ENCODE peak calls at places on chromosome 22, in four cellular contexts. Z is B cell, V is coronary artery, U is mammary epithelial cell. L is an unnamed sample.

GRCh38 chr22:31681625-31682345 is 19.8 kb upstream of the PISD start:
- DNase-seq in Z (no peak), V (no peak), U (no peak), L (no peak)

GRCh38 chr22:50583294-50583865 is 731 bp upstream of the CHKB start:
- DNase-seq in Z (no peak), V (no peak), U (no peak), L (no peak)

GRCh38 chr22:11616811-11617210 is 3911.2 kb upstream of the OR11H1 start:
- DNase-seq in Z (no peak), V (no peak), U (no peak), L (no peak)

GRCh38 chr22:29231971-29232959 is 26.6 kb downstream of the EMID1 start:
- DNase-seq in Z (no peak), V (peak; percentile 74), U (no peak), L (no peak)

GRCh38 chr22:11042116-11042515 is 4485.9 kb upstream of the OR11H1 start:
- DNase-seq in Z (no peak), V (peak; percentile 43), U (no peak), L (no peak)

GRCh38 chr22:47165338-47165931 is 403.0 kb downstream of the TBC1D22A start:
- DNase-seq in Z (no peak), V (peak; percentile 64), U (no peak), L (peak; percentile 66)

GRCh38 chr22:43228330-43228729 is 41.4 kb upstream of the TTLL12 start:
- DNase-seq in Z (no peak), V (no peak), U (no peak), L (no peak)

GRCh38 chr22:50714150-50714549 is 23.9 kb upstream of the ACR start:
- DNase-seq in Z (no peak), V (no peak), U (no peak), L (no peak)

GRCh38 chr22:17647996-17648395 is 9.4 kb downstream of the BCL2L13 start:
- DNase-seq in Z (no peak), V (no peak), U (no peak), L (no peak)

GRCh38 chr22:45709866-45710265 is 38.2 kb downstream of the ATXN10 start:
- DNase-seq in Z (no peak), V (no peak), U (peak; percentile 45), L (no peak)

GRCh38 chr22:19469421-19469820 is 9.6 kb downstream of the UFD1 start:
- DNase-seq in Z (no peak), V (no peak), U (no peak), L (no peak)

GRCh38 chr22:44573451-44573850 is 75.4 kb upstream of the RTL6 start:
- DNase-seq in Z (no peak), V (no peak), U (no peak), L (peak; percentile 42)

GRCh38 chr22:20242393-20243175 is 25.5 kb downstream of the RTN4R start:
- DNase-seq in Z (no peak), V (no peak), U (no peak), L (no peak)

GRCh38 chr22:26367402-26368245 is 61.4 kb upstream of the ASPHD2 start:
- DNase-seq in Z (peak; percentile 27), V (no peak), U (peak; percentile 33), L (no peak)

GRCh38 chr22:26658671-26659478 is 1.5 kb downstream of the MIAT start:
- DNase-seq in Z (peak; percentile 64), V (no peak), U (peak; percentile 92), L (no peak)

GRCh38 chr22:27684856-27685255 is 116.7 kb downstream of the MN1 start:
- DNase-seq in Z (no peak), V (no peak), U (no peak), L (no peak)

GRCh38 chr22:35661377-35661937 is 13.2 kb downstream of the APOL6 start:
- DNase-seq in Z (no peak), V (no peak), U (peak; percentile 27), L (no peak)

GRCh38 chr22:25350551-25350971 is 131.1 kb downstream of the CRYBB2 start:
- DNase-seq in Z (no peak), V (peak; percentile 33), U (no peak), L (peak; percentile 65)
- TF ChIP-seq CTCF in Z (no peak), V (no peak), U (no peak), L (no peak)

DNA sequence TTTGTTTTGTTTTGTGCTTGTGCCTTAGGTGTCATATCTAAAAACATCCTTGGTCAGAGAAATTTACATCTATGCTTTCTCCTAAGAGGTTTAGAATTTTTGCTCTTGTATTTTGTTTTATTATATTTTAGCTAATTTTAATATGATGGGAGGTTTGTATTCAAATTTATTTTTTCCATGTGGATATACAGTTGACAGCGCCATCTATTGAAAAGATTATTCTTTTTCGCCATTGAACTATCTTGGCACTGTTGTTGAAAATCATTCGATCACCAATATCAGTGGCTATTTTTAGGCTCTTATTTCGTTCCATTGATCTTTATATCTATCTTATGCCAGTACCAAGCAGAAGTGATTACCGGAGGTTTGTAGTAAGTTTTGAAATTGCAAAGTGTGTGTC is 510.3 kb downstream of the BRD1 start:
- DNase-seq in Z (no peak), V (no peak), U (no peak), L (no peak)
- TF ChIP-seq CTCF in Z (no peak), V (no peak), U (no peak), L (peak; percentile 60)

DNA sequence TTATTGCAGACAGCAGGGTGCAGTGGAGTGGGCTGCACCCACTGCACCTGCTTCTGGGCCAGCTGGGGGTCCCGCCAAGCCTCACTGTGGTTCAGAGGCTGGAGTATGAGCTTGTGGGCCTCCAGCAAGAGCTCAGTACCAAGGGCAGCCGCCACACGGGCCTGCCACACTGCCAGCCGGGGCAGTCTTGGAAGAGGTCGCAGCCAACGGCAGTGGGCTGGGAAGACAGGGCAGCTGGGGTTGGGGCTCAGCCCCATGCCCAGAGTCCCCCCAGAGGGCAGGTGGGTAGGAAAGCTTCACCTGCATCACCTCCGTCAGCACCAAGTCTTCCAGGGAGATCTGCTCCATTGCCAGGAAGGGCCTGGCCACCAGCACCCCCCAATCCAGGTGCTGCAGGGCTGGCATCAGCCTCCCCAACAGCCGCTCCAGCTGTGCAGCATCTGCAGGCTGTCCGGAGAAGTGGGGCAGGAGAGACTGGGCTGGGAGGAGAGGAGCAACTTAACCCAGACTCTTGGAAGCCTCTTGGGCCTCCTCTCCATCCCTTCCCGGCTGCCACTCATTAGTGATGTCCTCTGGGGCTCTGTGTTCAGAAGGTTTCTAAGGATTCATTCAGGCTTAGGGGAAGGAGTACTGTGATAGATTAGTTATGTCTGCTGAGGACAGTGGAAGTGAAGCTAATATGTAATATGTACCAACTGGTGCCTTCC is 1.1 kb upstream of the GSTT4 start:
- DNase-seq in Z (no peak), V (no peak), U (no peak), L (no peak)
- TF ChIP-seq CTCF in Z (no peak), V (no peak), U (no peak), L (no peak)

DNA sequence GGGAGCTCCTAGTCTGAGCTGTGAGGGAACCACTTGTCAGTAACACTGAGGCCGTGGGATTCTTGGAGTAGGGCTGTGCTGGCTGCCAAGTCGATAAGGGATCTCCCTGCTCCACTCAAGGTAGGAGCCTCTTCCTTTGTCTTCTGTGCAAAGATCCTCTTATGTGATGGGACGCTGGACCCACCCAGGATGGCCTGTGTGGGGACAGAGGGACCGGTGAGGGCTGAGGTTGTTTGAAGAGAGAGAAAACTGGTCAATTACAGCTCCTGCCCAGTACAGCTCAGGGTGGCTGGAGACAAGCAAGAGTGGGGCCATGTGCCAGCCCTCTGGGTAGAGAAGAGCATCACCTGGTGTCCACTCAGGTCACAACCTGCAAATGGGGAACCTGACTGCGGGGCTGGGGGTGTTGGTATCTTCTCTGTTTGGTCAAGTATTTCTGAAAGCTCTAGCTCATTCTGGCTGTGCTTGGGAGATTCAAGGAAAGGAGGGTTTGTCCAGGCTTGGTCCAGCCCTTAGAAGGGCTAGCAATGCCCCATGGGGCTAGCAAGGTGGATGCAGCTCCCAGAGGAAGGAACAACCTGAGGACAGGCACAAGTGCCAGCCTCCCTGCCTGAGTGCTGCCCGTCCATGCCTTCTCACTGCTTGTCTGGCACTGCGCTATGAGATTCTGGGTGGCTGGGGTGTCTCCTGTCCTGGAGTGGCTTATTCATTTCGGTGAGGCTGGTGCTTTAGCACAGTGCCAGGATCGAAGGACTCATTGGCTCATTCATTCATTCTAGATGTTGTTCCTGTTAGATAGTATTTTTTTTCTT is 27.6 kb upstream of the BAIAP2L2 start:
- DNase-seq in Z (peak; percentile 10), V (peak; percentile 71), U (no peak), L (no peak)
- TF ChIP-seq CTCF in Z (no peak), V (no peak), U (peak; percentile 3), L (no peak)

GRCh38 chr22:24518228-24518627 is 23.1 kb downstream of the UPB1 start:
- DNase-seq in Z (no peak), V (no peak), U (no peak), L (no peak)

GRCh38 chr22:24514241-24515024 is 19.3 kb downstream of the UPB1 start:
- DNase-seq in Z (no peak), V (no peak), U (no peak), L (no peak)

GRCh38 chr22:24515025-24515338 is 19.9 kb downstream of the UPB1 start:
- DNase-seq in Z (no peak), V (no peak), U (no peak), L (no peak)

GRCh38 chr22:24517446-24517845 is 22.3 kb downstream of the UPB1 start:
- DNase-seq in Z (no peak), V (no peak), U (no peak), L (no peak)

GRCh38 chr22:24516301-24516737 is 21.2 kb downstream of the UPB1 start:
- DNase-seq in Z (no peak), V (no peak), U (peak; percentile 63), L (no peak)
- TF ChIP-seq CTCF in Z (no peak), V (no peak), U (peak; percentile 2), L (no peak)

L was measured in type B pancreatic cell.